ENCODE peak calls at places on chromosomes 12 and 14, in five cellular contexts. K is IMR-90; T is CD8-positive, alpha-beta memory T cell; Y is cardiac muscle cell; M is CD8-positive, alpha-beta T cell. O is an unnamed sample. For H3K4me1 and H3K27me3, the result is how much of the 10 kb centered on the place peaks cover.

GRCh38 chr14:60656755-60657608 is 7.7 kb upstream of the SIX1 start:
- DNase-seq in Y (peak), T (no peak), K (peak), M (no peak), O (peak)

GRCh38 chr14:105128059-105128458 is 40.5 kb downstream of the JAG2 start:
- DNase-seq in T (no peak), Y (peak), K (no peak), M (peak), O (no peak)

GRCh38 chr12:8065991-8066594 is at the start of gene C3AR1:
- DNase-seq in M (peak), T (peak), Y (peak), K (peak), O (peak)

GRCh38 chr12:40238221-40238902 is 13.6 kb downstream of the LRRK2 start:
- DNase-seq in M (no peak), K (no peak), Y (no peak), T (no peak), O (no peak)

GRCh38 chr12:57152408-57153038 is 5.1 kb upstream of the LRP1-AS start:
- DNase-seq in M (no peak), K (peak), Y (peak), T (no peak), O (peak)

GRCh38 chr12:47903151-47903611 is 1.6 kb downstream of the VDR start:
- DNase-seq in K (peak), M (no peak), T (no peak), Y (peak), O (no peak)

GRCh38 chr14:94936411-94936892 is 166.5 kb upstream of the GSC start:
- DNase-seq in T (no peak), K (no peak), Y (peak), M (no peak), O (peak)

GRCh38 chr12:121713257-121714155 is 954 bp downstream of the TMEM120B start:
- DNase-seq in T (peak), K (peak), Y (peak), M (no peak), O (peak)

GRCh38 chr12:42468341-42468821 is 121.2 kb downstream of the PRICKLE1 start:
- DNase-seq in M (no peak), K (no peak), T (no peak), Y (peak), O (no peak)

GRCh38 chr12:93234641-93235040 is 143.1 kb upstream of the NUDT4 start:
- DNase-seq in M (no peak), K (no peak), T (no peak), Y (no peak), O (no peak)

GRCh38 chr12:117084405-117085317 is 14.6 kb downstream of the TESC start:
- DNase-seq in Y (no peak), T (no peak), M (no peak), K (no peak), O (peak)

GRCh38 chr12:104715562-104716182 is 242.4 kb downstream of the SLC41A2 start:
- DNase-seq in K (no peak), Y (no peak), M (no peak), T (peak), O (no peak)

GRCh38 chr14:52305014-52305413 is 9.1 kb upstream of the PTGER2 start:
- DNase-seq in K (no peak), T (no peak), M (no peak), Y (no peak), O (no peak)

GRCh38 chr12:56476143-56476542 is 7.8 kb downstream of the SPRYD4 start:
- DNase-seq in T (no peak), M (no peak), K (no peak), Y (no peak), O (no peak)

GRCh38 chr12:98002887-98003493 is 512.4 kb upstream of the TMPO start:
- DNase-seq in T (no peak), Y (peak), K (peak), M (no peak), O (no peak)

GRCh38 chr14:102295301-102295700 is 9.7 kb downstream of the MOK start:
- DNase-seq in M (no peak), K (peak), T (no peak), Y (peak), O (no peak)

GRCh38 chr14:90981658-90982057 is 78.8 kb downstream of the RPS6KA5 start:
- DNase-seq in T (no peak), M (no peak), Y (no peak), K (no peak), O (no peak)

GRCh38 chr12:55624056-55624455 is 12.6 kb upstream of the OR10P1 start:
- DNase-seq in M (no peak), Y (no peak), K (no peak), T (no peak), O (no peak)

GRCh38 chr12:52151859-52152783 is 39.7 kb downstream of the KRT80 start:
- DNase-seq in M (peak), T (peak), K (peak), Y (peak), O (peak)

GRCh38 chr12:106461730-106462129 is 104.2 kb downstream of the POLR3B start:
- DNase-seq in Y (no peak), M (no peak), K (no peak), T (no peak), O (no peak)

GRCh38 chr12:66210840-66211239 is 21.8 kb downstream of the IRAK3 start:
- DNase-seq in T (no peak), K (no peak), Y (peak), M (no peak), O (no peak)

GRCh38 chr14:76389841-76390240 is 13.9 kb downstream of the ESRRB start:
- DNase-seq in T (no peak), M (no peak), Y (no peak), K (no peak), O (no peak)

GRCh38 chr14:77376380-77376770 is 519 bp downstream of the TMED8 start:
- DNase-seq in K (no peak), Y (no peak), M (peak), T (no peak), O (no peak)

GRCh38 chr12:122834921-122835692 is at the start of gene HIP1R:
- DNase-seq in M (peak), Y (no peak), K (no peak), T (peak), O (peak)

GRCh38 chr14:64478634-64479250 is 13.4 kb downstream of the AKAP5 start:
- DNase-seq in K (peak), T (peak), M (no peak), Y (peak), O (no peak)

DNA sequence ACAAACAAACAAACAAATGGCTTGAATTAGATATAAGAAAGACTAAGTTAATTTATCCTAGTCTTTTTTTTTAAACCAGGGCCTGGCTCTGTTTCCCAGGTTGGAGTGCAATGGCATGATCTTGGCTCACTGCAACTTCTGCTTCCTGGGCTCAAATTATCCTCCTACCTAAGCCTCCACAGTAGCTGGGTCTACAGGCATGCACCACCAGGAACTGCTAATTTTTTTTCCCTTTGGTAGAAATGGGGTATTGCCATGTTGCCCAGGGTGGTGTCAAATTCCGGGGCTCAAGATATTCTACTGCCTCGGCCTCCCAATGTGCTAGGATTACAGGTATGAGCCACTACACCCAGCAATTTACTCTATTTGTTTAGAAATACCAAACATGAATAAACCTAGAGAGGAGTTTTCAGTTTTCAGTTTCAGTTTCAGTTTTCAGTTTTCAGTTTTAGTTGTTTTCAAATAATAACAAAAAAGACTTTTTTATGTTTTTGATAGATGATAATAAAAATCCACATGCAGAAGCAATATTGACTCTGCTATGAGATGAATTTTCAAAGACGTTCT is 817.0 kb downstream of the FLRT2 start:
- DNase-seq in M (no peak), T (no peak), Y (no peak), K (no peak), O (no peak)
- H3K4me3 ChIP-seq in M (no peak), T (no peak), Y (no peak), K (peak), O (no peak)

GRCh38 chr12:89700191-89700810 is 8.3 kb downstream of the ATP2B1 start:
- DNase-seq in K (peak), Y (no peak), T (no peak), M (no peak), O (no peak)
- H3K4me1 ChIP-seq in K (under half), Y (under half), T (under half), M (under half), O (under half)

GRCh38 chr12:44775916-44776315 is 100.2 kb downstream of the NELL2 start:
- DNase-seq in T (no peak), M (no peak), Y (no peak), K (no peak), O (no peak)
- H3K27me3 ChIP-seq in T (under half), M (under half), Y (under half), K (under half), O (under half)

DNA sequence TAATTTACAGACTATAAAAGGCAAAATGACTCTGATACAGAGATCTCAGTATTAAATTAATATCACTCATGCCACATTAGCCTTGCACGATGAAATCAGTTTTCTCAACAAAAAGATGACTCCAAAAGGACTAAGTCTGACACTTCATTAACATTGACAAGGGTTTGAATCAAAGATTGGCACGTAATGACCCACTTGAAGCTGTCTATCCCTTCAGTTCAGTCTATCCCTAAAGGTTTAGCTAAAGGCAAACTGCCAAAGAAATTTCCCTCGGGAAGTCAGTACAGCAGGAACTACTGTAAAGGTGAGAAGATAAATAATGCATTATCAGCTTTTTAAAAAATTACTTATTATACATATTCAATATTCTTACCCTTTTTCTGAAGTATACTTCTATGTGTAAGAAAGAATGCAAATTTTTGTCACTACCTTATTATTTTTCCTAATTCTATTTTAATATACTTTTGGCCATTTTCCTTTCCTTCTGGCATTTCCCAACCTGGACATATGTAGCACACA is 127.1 kb downstream of the NELL2 start:
- DNase-seq in Y (no peak), K (no peak), T (no peak), M (no peak), O (no peak)
- H3K4me3 ChIP-seq in Y (no peak), K (no peak), T (no peak), M (no peak), O (no peak)

GRCh38 chr14:31947680-31948580 is 129.2 kb upstream of the ARHGAP5 start:
- DNase-seq in Y (no peak), M (no peak), K (peak), T (no peak), O (no peak)
- H3K4me1 ChIP-seq in Y (under half), M (under half), K (under half), T (under half), O (under half)